ENCODE peak calls at places on chromosomes 13 and 19, in seven cellular contexts. M, Z, H, W, O, D and S are unnamed samples.

GRCh38 chr13:39047560-39047959 is 9.3 kb downstream of the NHLRC3 start:
- DNase-seq in M (no peak), Z (peak), H (no peak), W (no peak), O (no peak), D (no peak), S (no peak)

GRCh38 chr19:21022996-21023395 is 2.5 kb downstream of the ZNF430 start:
- DNase-seq in M (no peak), Z (no peak), H (no peak), W (no peak), O (no peak), D (no peak), S (peak)

GRCh38 chr19:27889156-27889555 is 1323.8 kb downstream of the UQCRFS1 start:
- DNase-seq in M (no peak), Z (no peak), H (no peak), W (no peak), O (no peak), D (no peak), S (no peak)

GRCh38 chr19:48683349-48683748 is 10.5 kb upstream of the NTN5 start:
- DNase-seq in M (no peak), Z (no peak), H (no peak), W (no peak), O (peak), D (no peak), S (peak)

GRCh38 chr19:55340784-55341147 is 1.1 kb downstream of the KMT5C start:
- DNase-seq in M (no peak), Z (peak), H (no peak), W (peak), O (no peak), D (no peak), S (no peak)

GRCh38 chr19:4083677-4084546 is 17.2 kb upstream of the ZBTB7A start:
- DNase-seq in M (no peak), Z (no peak), H (no peak), W (peak), O (no peak), D (peak), S (peak)

GRCh38 chr13:84812078-84812477 is 929.8 kb upstream of the SLITRK1 start:
- DNase-seq in M (no peak), Z (peak), H (no peak), W (no peak), O (no peak), D (no peak), S (no peak)

GRCh38 chr13:79775830-79776229 is 294.9 kb downstream of the NDFIP2 start:
- DNase-seq in M (peak), Z (peak), H (peak), W (peak), O (no peak), D (no peak), S (no peak)

GRCh38 chr19:4454952-4455738 is 2.4 kb downstream of the UBXN6 start:
- DNase-seq in M (no peak), Z (no peak), H (no peak), W (no peak), O (no peak), D (no peak), S (no peak)

GRCh38 chr13:60627071-60627686 is 230.2 kb downstream of the TDRD3 start:
- DNase-seq in M (peak), Z (peak), H (peak), W (no peak), O (no peak), D (no peak), S (no peak)

GRCh38 chr13:38223093-38223492 is 126.6 kb upstream of the UFM1 start:
- DNase-seq in M (no peak), Z (peak), H (no peak), W (no peak), O (no peak), D (no peak), S (no peak)

GRCh38 chr13:75495938-75496337 is 14.0 kb upstream of the TBC1D4 start:
- DNase-seq in M (no peak), Z (no peak), H (no peak), W (no peak), O (no peak), D (no peak), S (no peak)

GRCh38 chr13:29847501-29847983 is 2.9 kb downstream of the UBL3 start:
- DNase-seq in M (no peak), Z (peak), H (peak), W (peak), O (no peak), D (no peak), S (peak)

GRCh38 chr13:46686171-46686570 is 110.8 kb downstream of the ESD start:
- DNase-seq in M (no peak), Z (no peak), H (no peak), W (no peak), O (no peak), D (no peak), S (no peak)

GRCh38 chr19:45305007-45305406 is 17.7 kb downstream of the CKM start:
- DNase-seq in M (no peak), Z (no peak), H (no peak), W (no peak), O (no peak), D (no peak), S (no peak)

DNA sequence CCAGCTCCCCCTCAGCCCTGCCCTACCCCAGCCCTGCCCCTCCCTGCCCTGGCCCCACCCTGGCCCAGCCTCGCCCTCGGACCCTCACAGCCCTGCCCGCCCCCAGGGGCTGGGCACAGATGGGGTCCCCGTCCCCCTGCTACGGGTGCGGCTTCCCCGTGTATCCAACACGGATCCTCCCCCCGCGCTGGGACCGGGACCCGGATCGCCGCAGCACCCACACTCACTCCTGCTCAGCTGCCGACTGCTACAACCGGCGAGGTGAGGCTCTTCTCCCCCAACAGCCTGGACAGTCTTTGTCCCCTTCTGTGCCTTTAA is 5.2 kb downstream of the SHFL start:
- DNase-seq in M (no peak), Z (no peak), H (no peak), W (no peak), O (no peak), D (no peak), S (no peak)
- TF ChIP-seq CTCF in M (no peak), Z (no peak), H (no peak), W (no peak), O (no peak), D (no peak), S (no peak)

GRCh38 chr13:26221721-26222522 is at the start of gene RNF6:
- DNase-seq in M (peak), Z (peak), H (peak), W (peak), O (peak), D (peak), S (peak)

GRCh38 chr13:26222523-26223046 is 471 bp upstream of the RNF6 start:
- DNase-seq in M (no peak), Z (no peak), H (no peak), W (no peak), O (no peak), D (no peak), S (no peak)

GRCh38 chr13:26221399-26221720 is 754 bp downstream of the RNF6 start:
- DNase-seq in M (no peak), Z (no peak), H (no peak), W (no peak), O (no peak), D (no peak), S (no peak)

GRCh38 chr13:26219726-26220125 is 2.4 kb downstream of the RNF6 start:
- DNase-seq in M (no peak), Z (no peak), H (no peak), W (no peak), O (no peak), D (no peak), S (no peak)

GRCh38 chr13:26220575-26220974 is 1.5 kb downstream of the RNF6 start:
- DNase-seq in M (no peak), Z (no peak), H (no peak), W (no peak), O (no peak), D (no peak), S (no peak)
- H3K27ac ChIP-seq in M (no peak), Z (no peak), H (no peak), W (no peak), O (no peak), D (no peak), S (no peak)

GRCh38 chr13:42574435-42575311 is 721 bp downstream of the TNFSF11 start:
- DNase-seq in M (no peak), Z (peak), H (no peak), W (no peak), O (no peak), D (no peak), S (no peak)
- H3K4me3 ChIP-seq in M (no peak), Z (peak), H (peak), W (peak), O (peak), D (peak), S (peak)

GRCh38 chr13:113852536-113853517 is 11.0 kb downstream of the GAS6 start:
- DNase-seq in M (peak), Z (no peak), H (no peak), W (peak), O (no peak), D (peak), S (peak)
- TF ChIP-seq CTCF in M (no peak), Z (no peak), H (no peak), W (no peak), O (no peak), D (no peak), S (no peak)

DNA sequence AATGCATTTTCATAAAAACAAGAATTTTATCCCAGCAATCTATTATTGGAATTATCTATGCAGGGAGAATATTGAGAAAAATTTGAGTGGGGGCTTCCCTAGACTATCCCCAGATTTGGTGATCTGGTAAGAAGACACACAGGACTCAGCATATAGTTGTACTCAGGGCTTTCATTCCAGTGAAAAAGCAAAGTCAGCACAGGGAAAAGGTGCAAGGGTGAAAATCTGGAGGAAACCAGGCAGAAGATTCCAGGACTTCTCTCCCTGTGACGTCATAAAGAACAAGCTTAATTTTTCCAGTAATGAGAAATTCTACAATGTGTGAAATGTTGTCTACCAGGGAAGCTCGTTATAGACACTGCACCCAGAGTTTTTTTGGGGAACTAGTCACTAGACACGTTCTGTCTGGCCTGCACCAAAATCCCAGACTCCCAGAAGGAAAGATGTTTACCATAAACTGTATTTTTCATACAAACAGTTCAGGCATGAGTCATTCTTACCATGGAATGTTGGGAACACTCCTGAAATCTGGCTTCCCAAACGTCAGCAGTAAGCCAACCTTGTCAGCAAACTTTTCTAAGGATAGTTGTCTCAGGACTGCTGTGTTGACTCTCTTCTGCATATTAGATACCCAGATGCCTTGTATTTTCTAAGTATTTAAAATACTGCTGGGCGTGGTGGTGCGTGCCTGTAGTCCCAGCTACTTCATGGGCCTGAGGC is 107.4 kb downstream of the DNAJC3 start:
- DNase-seq in M (no peak), Z (no peak), H (peak), W (no peak), O (no peak), D (no peak), S (no peak)
- H3K27ac ChIP-seq in M (peak), Z (no peak), H (peak), W (no peak), O (no peak), D (no peak), S (no peak)

GRCh38 chr13:40483601-40484000 is 182.8 kb downstream of the FOXO1 start:
- DNase-seq in M (no peak), Z (no peak), H (no peak), W (no peak), O (peak), D (no peak), S (no peak)

GRCh38 chr13:40484981-40485380 is 181.5 kb downstream of the FOXO1 start:
- DNase-seq in M (peak), Z (no peak), H (no peak), W (no peak), O (no peak), D (no peak), S (no peak)

GRCh38 chr13:40485611-40486517 is 180.6 kb downstream of the FOXO1 start:
- DNase-seq in M (no peak), Z (peak), H (no peak), W (no peak), O (no peak), D (no peak), S (peak)

GRCh38 chr13:40486518-40487163 is 179.8 kb downstream of the FOXO1 start:
- DNase-seq in M (no peak), Z (no peak), H (no peak), W (no peak), O (no peak), D (no peak), S (no peak)

GRCh38 chr13:40484101-40484800 is 182.2 kb downstream of the FOXO1 start:
- DNase-seq in M (no peak), Z (no peak), H (no peak), W (no peak), O (no peak), D (no peak), S (no peak)
- H3K4me3 ChIP-seq in M (no peak), Z (no peak), H (no peak), W (no peak), O (no peak), D (no peak), S (peak)

GRCh38 chr13:69857188-69857821 is 250.3 kb upstream of the ATXN8OS start:
- DNase-seq in M (no peak), Z (peak), H (peak), W (no peak), O (no peak), D (no peak), S (no peak)
- TF ChIP-seq CTCF in M (peak), Z (peak), H (peak), W (peak), O (peak), D (no peak), S (peak)

GRCh38 chr19:35165200-35166058 is 10.9 kb downstream of the FXYD5 start:
- DNase-seq in M (no peak), Z (no peak), H (no peak), W (no peak), O (no peak), D (no peak), S (no peak)

GRCh38 chr19:35167251-35168119 is 12.9 kb downstream of the FXYD5 start:
- DNase-seq in M (no peak), Z (no peak), H (no peak), W (no peak), O (no peak), D (no peak), S (no peak)

GRCh38 chr19:35168261-35168660 is 13.7 kb downstream of the FXYD5 start:
- DNase-seq in M (no peak), Z (no peak), H (no peak), W (no peak), O (no peak), D (no peak), S (no peak)

GRCh38 chr19:35164418-35164817 is 9.9 kb downstream of the FXYD5 start:
- DNase-seq in M (no peak), Z (no peak), H (no peak), W (no peak), O (no peak), D (no peak), S (no peak)

GRCh38 chr19:35166100-35167063 is 11.8 kb downstream of the FXYD5 start:
- DNase-seq in M (no peak), Z (no peak), H (no peak), W (no peak), O (no peak), D (no peak), S (no peak)
- H3K27ac ChIP-seq in M (no peak), Z (no peak), H (no peak), W (no peak), O (no peak), D (peak), S (no peak)